ENCODE peak calls at places on chromosomes 16 and 17, in eight cellular contexts. I is adrenal gland; S is lower lobe of right lung; T is GM12865; X is heart right ventricle; R is mucosa of gallbladder; E is ACHN; N is activated CD4-positive, alpha-beta T cell treated with anti-CD3 and anti-CD28 coated beads, Interleukin-2, amount 50 U/mL, for 48 hours. H is an unnamed sample.

GRCh38 chr17:27511921-27512320 is 55.7 kb downstream of the KSR1 start:
- DNase-seq in I (no peak), S (no peak), T (no peak), X (no peak), R (no peak), E (no peak), N (no peak), H (no peak)

GRCh38 chr17:50832267-50833227 is 2.8 kb upstream of the WFIKKN2 start:
- DNase-seq in I (no peak), S (no peak), T (no peak), X (no peak), R (no peak), E (no peak), N (no peak), H (no peak)

GRCh38 chr17:65423346-65424140 is 137.9 kb downstream of the AXIN2 start:
- DNase-seq in I (no peak), S (no peak), T (no peak), X (no peak), R (no peak), E (no peak), N (no peak), H (no peak)

GRCh38 chr17:57551321-57552079 is 193.6 kb downstream of the CCDC182 start:
- DNase-seq in I (no peak), S (no peak), T (peak), X (no peak), R (no peak), E (no peak), N (no peak), H (no peak)

GRCh38 chr16:11877374-11877773 is 26.0 kb upstream of the RSL1D1 start:
- DNase-seq in I (no peak), S (no peak), T (no peak), X (no peak), R (no peak), E (no peak), N (no peak), H (no peak)

GRCh38 chr16:75068075-75068474 is 48.5 kb downstream of the LDHD start:
- DNase-seq in I (no peak), S (no peak), T (no peak), X (no peak), R (no peak), E (no peak), N (no peak), H (no peak)

GRCh38 chr16:3007059-3007956 is 5.4 kb upstream of the CLDN9 start:
- DNase-seq in I (no peak), S (no peak), T (no peak), X (no peak), R (peak), E (no peak), N (no peak), H (no peak)

GRCh38 chr17:17922198-17922901 is 49.9 kb downstream of the TOM1L2 start:
- DNase-seq in I (no peak), S (no peak), T (no peak), X (no peak), R (no peak), E (no peak), N (no peak), H (no peak)

GRCh38 chr16:9408297-9408696 is 316.9 kb downstream of the HAPSTR1 start:
- DNase-seq in I (no peak), S (no peak), T (no peak), X (no peak), R (no peak), E (no peak), N (no peak), H (no peak)

GRCh38 chr16:2087426-2088191 is 39.8 kb downstream of the TSC2 start:
- DNase-seq in I (no peak), S (no peak), T (no peak), X (no peak), R (no peak), E (no peak), N (no peak), H (no peak)

GRCh38 chr16:64051826-64052225 is 1070.0 kb downstream of the CDH11 start:
- DNase-seq in I (no peak), S (no peak), T (no peak), X (no peak), R (no peak), E (peak), N (no peak), H (peak)

GRCh38 chr17:42321555-42321954 is 33.3 kb downstream of the STAT5A start:
- DNase-seq in I (no peak), S (no peak), T (no peak), X (no peak), R (no peak), E (no peak), N (no peak), H (no peak)

GRCh38 chr17:46949291-46950174 is 26.6 kb downstream of the GOSR2 start:
- DNase-seq in I (no peak), S (no peak), T (no peak), X (no peak), R (no peak), E (no peak), N (no peak), H (no peak)

H was measured in foreskin keratinocyte.